ENCODE peak calls at places on chromosomes 3 and 15, in nine cellular contexts. C is adipocyte, R is astrocyte, L is tibial artery, P is IMR-90, X is ovary, U is heart right ventricle, W is heart left ventricle, A is adrenal gland. Q is an unnamed sample.

GRCh38 chr3:65751123-65751700 is 287.5 kb downstream of the MAGI1 start:
- DNase-seq in C (peak; percentile 74), R (no peak), L (no peak), P (peak; percentile 34), X (peak; percentile 38), U (peak; percentile 26), W (peak; percentile 47), A (peak; percentile 22), Q (no peak)

GRCh38 chr3:14902719-14903118 is 44.7 kb upstream of the NR2C2 start:
- DNase-seq in C (no peak), R (no peak), L (no peak), P (no peak), X (peak; percentile 87), U (peak; percentile 70), W (peak; percentile 77), A (peak; percentile 41), Q (no peak)

GRCh38 chr3:69305011-69305410 is 80.9 kb downstream of the FRMD4B start:
- DNase-seq in C (no peak), R (peak; percentile 38), L (no peak), P (no peak), X (no peak), U (no peak), W (no peak), A (no peak), Q (no peak)

GRCh38 chr15:33675246-33675645 is 293.1 kb upstream of the CHRM5 start:
- DNase-seq in C (peak; percentile 38), R (peak; percentile 2), L (no peak), P (no peak), X (no peak), U (no peak), W (no peak), A (no peak), Q (no peak)

GRCh38 chr3:120496278-120496975 is 45.6 kb upstream of the FSTL1 start:
- DNase-seq in C (peak; percentile 79), R (peak; percentile 78), L (no peak), P (peak; percentile 88), X (no peak), U (no peak), W (no peak), A (no peak), Q (no peak)

GRCh38 chr3:115652738-115653137 is 29.4 kb downstream of the GAP43 start:
- DNase-seq in C (no peak), R (no peak), L (no peak), P (no peak), X (no peak), U (no peak), W (no peak), A (no peak), Q (no peak)

GRCh38 chr15:90558182-90558581 is 28.5 kb downstream of the CRTC3 start:
- DNase-seq in C (peak; percentile 34), R (no peak), L (peak; percentile 72), P (no peak), X (no peak), U (no peak), W (no peak), A (peak; percentile 62), Q (no peak)

GRCh38 chr15:78634251-78635145 is 6.5 kb downstream of the CHRNB4 start:
- DNase-seq in C (no peak), R (no peak), L (no peak), P (no peak), X (no peak), U (no peak), W (no peak), A (no peak), Q (no peak)

GRCh38 chr15:26157081-26157480 is 294.0 kb upstream of the ATP10A start:
- DNase-seq in C (no peak), R (no peak), L (no peak), P (no peak), X (no peak), U (no peak), W (no peak), A (no peak), Q (no peak)

GRCh38 chr3:176696816-176697215 is 500.5 kb downstream of the TBL1XR1 start:
- DNase-seq in C (no peak), R (no peak), L (no peak), P (no peak), X (no peak), U (no peak), W (no peak), A (no peak), Q (no peak)

GRCh38 chr15:60479711-60480110 is 769 bp upstream of the ICE2 start:
- DNase-seq in C (no peak), R (no peak), L (no peak), P (no peak), X (no peak), U (no peak), W (no peak), A (no peak), Q (no peak)

GRCh38 chr3:172517859-172518466 is 5.3 kb downstream of the TNFSF10 start:
- DNase-seq in C (no peak), R (no peak), L (no peak), P (no peak), X (no peak), U (no peak), W (no peak), A (no peak), Q (no peak)

GRCh38 chr3:5054098-5054497 is 68.0 kb upstream of the ARL8B start:
- DNase-seq in C (no peak), R (no peak), L (no peak), P (no peak), X (no peak), U (no peak), W (no peak), A (peak; percentile 19), Q (no peak)
- H3K4me1 ChIP-seq in C (peaks cover 30% of the 10 kb centered on the region), R (peaks cover 23% of the 10 kb centered on the region), L (no peaks in the 10 kb centered on the region), P (peaks cover 8% of the 10 kb centered on the region), X (peaks cover 2% of the 10 kb centered on the region), U (no peaks in the 10 kb centered on the region), W (no peaks in the 10 kb centered on the region), A (no peaks in the 10 kb centered on the region), Q (peaks cover 4% of the 10 kb centered on the region)

GRCh38 chr15:70720228-70721016 is 42.9 kb downstream of the UACA start:
- DNase-seq in C (no peak), R (no peak), L (no peak), P (no peak), X (no peak), U (no peak), W (no peak), A (no peak), Q (no peak)

GRCh38 chr15:70723927-70724326 is 39.4 kb downstream of the UACA start:
- DNase-seq in C (no peak), R (no peak), L (no peak), P (no peak), X (no peak), U (no peak), W (no peak), A (no peak), Q (no peak)

GRCh38 chr15:70726753-70727152 is 36.6 kb downstream of the UACA start:
- DNase-seq in C (peak; percentile 46), R (peak; percentile 66), L (no peak), P (peak; percentile 54), X (no peak), U (no peak), W (no peak), A (no peak), Q (no peak)

GRCh38 chr15:70723124-70723427 is 40.3 kb downstream of the UACA start:
- DNase-seq in C (no peak), R (no peak), L (no peak), P (no peak), X (no peak), U (no peak), W (no peak), A (no peak), Q (no peak)

GRCh38 chr15:70722266-70723123 is 40.9 kb downstream of the UACA start:
- DNase-seq in C (peak; percentile 77), R (peak; percentile 51), L (no peak), P (peak; percentile 74), X (no peak), U (no peak), W (no peak), A (no peak), Q (no peak)
- H3K4me1 ChIP-seq in C (peaks cover 5% of the 10 kb centered on the region), R (no peaks in the 10 kb centered on the region), L (no peaks in the 10 kb centered on the region), P (peaks cover 7% of the 10 kb centered on the region), X (peaks cover 3% of the 10 kb centered on the region), U (no peaks in the 10 kb centered on the region), W (peaks cover 20% of the 10 kb centered on the region), A (peaks cover 2% of the 10 kb centered on the region), Q (peaks cover 7% of the 10 kb centered on the region)

GRCh38 chr15:73937313-73937695 is 11.0 kb downstream of the LOXL1 start:
- DNase-seq in C (no peak), R (no peak), L (peak; percentile 55), P (no peak), X (no peak), U (no peak), W (no peak), A (no peak), Q (no peak)

GRCh38 chr15:73935547-73935946 is 9.3 kb downstream of the LOXL1 start:
- DNase-seq in C (no peak), R (no peak), L (peak; percentile 54), P (peak; percentile 47), X (peak; percentile 40), U (no peak), W (no peak), A (no peak), Q (no peak)

GRCh38 chr15:73937726-73938125 is 11.5 kb downstream of the LOXL1 start:
- DNase-seq in C (no peak), R (no peak), L (peak; percentile 46), P (no peak), X (no peak), U (no peak), W (no peak), A (no peak), Q (no peak)

GRCh38 chr15:73936181-73936580 is 9.9 kb downstream of the LOXL1 start:
- DNase-seq in C (no peak), R (no peak), L (peak; percentile 85), P (peak; percentile 83), X (peak; percentile 75), U (no peak), W (no peak), A (no peak), Q (no peak)

GRCh38 chr15:73936588-73937312 is 10.5 kb downstream of the LOXL1 start:
- DNase-seq in C (no peak), R (no peak), L (no peak), P (no peak), X (peak; percentile 52), U (no peak), W (no peak), A (no peak), Q (no peak)
- H3K4me1 ChIP-seq in C (peaks cover 57% of the 10 kb centered on the region), R (peaks cover 58% of the 10 kb centered on the region), L (peaks cover 6% of the 10 kb centered on the region), P (peaks cover 58% of the 10 kb centered on the region), X (peaks cover 10% of the 10 kb centered on the region), U (peaks cover 21% of the 10 kb centered on the region), W (peaks cover 3% of the 10 kb centered on the region), A (no peaks in the 10 kb centered on the region), Q (peaks cover 58% of the 10 kb centered on the region)

DNA sequence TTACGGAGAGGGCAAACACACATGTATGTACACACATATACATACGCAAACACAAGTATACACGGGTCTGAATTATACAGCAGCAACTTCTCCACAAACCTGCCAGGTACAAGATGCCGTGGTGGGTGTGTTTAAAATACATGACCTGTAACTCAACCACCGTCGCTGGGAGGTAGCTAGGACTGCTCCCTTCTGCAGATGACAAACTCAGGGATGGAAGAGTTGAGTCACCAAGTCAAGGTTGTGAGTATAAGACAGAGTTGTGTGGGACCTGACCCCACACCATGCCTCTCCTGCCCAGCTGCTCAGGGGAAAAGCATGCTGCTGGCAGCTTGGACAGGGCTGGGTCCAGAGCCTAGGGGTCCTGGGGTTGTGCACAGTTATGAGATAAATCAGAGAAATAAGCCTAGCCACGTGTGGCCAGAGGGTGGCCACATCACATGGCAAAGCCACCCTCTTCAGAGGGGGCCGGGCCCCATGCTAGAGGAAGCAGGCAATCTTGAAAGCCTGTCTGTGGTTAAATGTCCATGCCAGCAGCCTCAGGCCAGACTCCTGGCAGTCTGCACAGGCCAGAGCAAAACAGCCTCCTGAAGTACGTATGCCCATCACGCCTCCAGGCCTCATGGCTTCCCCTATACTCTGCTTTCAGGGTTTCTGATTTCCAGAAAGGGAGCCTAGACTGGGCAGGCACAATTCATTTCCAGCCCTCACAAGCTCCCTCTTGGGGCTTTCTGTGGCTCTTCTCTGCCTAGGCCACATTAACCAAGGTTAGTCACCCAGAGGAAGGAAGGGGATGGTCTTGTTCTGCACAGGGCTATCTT is 107.7 kb upstream of the RPL32 start:
- DNase-seq in C (peak; percentile 71), R (peak; percentile 70), L (no peak), P (peak; percentile 48), X (no peak), U (no peak), W (no peak), A (peak; percentile 90), Q (no peak)
- H3K4me1 ChIP-seq in C (peaks cover 27% of the 10 kb centered on the region), R (peaks cover 39% of the 10 kb centered on the region), L (peaks cover 3% of the 10 kb centered on the region), P (peaks cover 21% of the 10 kb centered on the region), X (peaks cover 38% of the 10 kb centered on the region), U (peaks cover 71% of the 10 kb centered on the region), W (peaks cover 80% of the 10 kb centered on the region), A (peaks cover 45% of the 10 kb centered on the region), Q (peaks cover 61% of the 10 kb centered on the region)